ENCODE peak calls at places on chromosomes 2 and 18, in ten cellular contexts. W is fibroblast of pulmonary artery; X is spleen; G is tibial artery; E is activated CD8-positive, alpha-beta T cell treated with anti-CD3 and anti-CD28 coated beads for 36 hours; Q is endothelial cell; Y is tibial nerve; S is right lobe of liver; V is WERI-Rb-1; F is fibroblast of lung. I is an unnamed sample.

GRCh38 chr2:120783371-120783791 is 47.7 kb downstream of the GLI2 start:
- DNase-seq in G (no peak), F (peak; percentile 57), W (peak; percentile 56), E (no peak), X (no peak), V (no peak), Y (no peak), Q (no peak), S (no peak), I (no peak)

GRCh38 chr2:211423018-211423417 is 866.6 kb downstream of the CPS1 start:
- DNase-seq in G (no peak), E (no peak), Y (no peak), V (no peak), X (no peak), S (no peak), F (no peak), Q (no peak), W (no peak), I (no peak)

GRCh38 chr2:191759650-191760049 is 81.7 kb downstream of the NABP1 start:
- DNase-seq in V (no peak), X (no peak), Y (no peak), G (no peak), F (no peak), W (no peak), S (no peak), Q (no peak), E (no peak), I (no peak)

GRCh38 chr2:194539436-194539835 is 1117.6 kb upstream of the SLC39A10 start:
- DNase-seq in X (no peak), F (no peak), V (no peak), G (no peak), Q (no peak), Y (no peak), E (no peak), S (no peak), W (no peak), I (no peak)

GRCh38 chr18:27921904-27922541 is 254.9 kb downstream of the CDH2 start:
- DNase-seq in X (no peak), F (peak; percentile 24), Q (no peak), S (no peak), W (peak; percentile 65), G (no peak), E (no peak), Y (no peak), V (no peak), I (no peak)

GRCh38 chr2:113309655-113310387 is 31.1 kb upstream of the PAX8 start:
- DNase-seq in Q (no peak), X (no peak), E (no peak), G (no peak), W (no peak), S (no peak), F (peak; percentile 5), V (no peak), Y (no peak), I (no peak)

GRCh38 chr2:79910643-79911042 is 393.9 kb downstream of the LRRTM1 start:
- DNase-seq in X (no peak), V (no peak), W (no peak), S (no peak), E (no peak), Q (no peak), Y (no peak), F (no peak), G (no peak), I (no peak)

GRCh38 chr18:60391571-60392226 is 19.1 kb upstream of the MC4R start:
- DNase-seq in Q (no peak), E (no peak), F (no peak), Y (no peak), S (no peak), X (no peak), W (no peak), G (no peak), V (no peak), I (no peak)

GRCh38 chr18:34001376-34001775 is 223.3 kb downstream of the NOL4 start:
- DNase-seq in S (no peak), Q (no peak), E (no peak), Y (no peak), W (no peak), G (no peak), V (no peak), F (no peak), X (no peak), I (no peak)

GRCh38 chr2:33116799-33117198 is 170.0 kb downstream of the LTBP1 start:
- DNase-seq in G (no peak), Y (no peak), W (no peak), X (no peak), E (no peak), V (peak; percentile 77), F (no peak), Q (no peak), S (no peak), I (no peak)

GRCh38 chr2:17901246-17901645 is 22.8 kb downstream of the KCNS3 start:
- DNase-seq in E (no peak), V (no peak), W (no peak), G (no peak), S (no peak), F (no peak), Y (peak; percentile 42), Q (no peak), X (no peak), I (no peak)

GRCh38 chr2:117485588-117485987 is 328.9 kb upstream of the DDX18 start:
- DNase-seq in E (no peak), W (no peak), G (no peak), F (no peak), S (no peak), Q (no peak), X (no peak), V (no peak), Y (no peak), I (no peak)

GRCh38 chr2:45962522-45962921 is 311.0 kb downstream of the PRKCE start:
- DNase-seq in G (peak; percentile 72), F (peak; percentile 84), W (peak; percentile 85), Q (no peak), S (peak; percentile 81), Y (no peak), E (no peak), X (no peak), V (no peak), I (no peak)

GRCh38 chr2:207236156-207236935 is 70.6 kb upstream of the KLF7 start:
- DNase-seq in F (no peak), W (no peak), E (no peak), G (no peak), V (no peak), X (no peak), Q (no peak), S (no peak), Y (no peak), I (no peak)

DNA sequence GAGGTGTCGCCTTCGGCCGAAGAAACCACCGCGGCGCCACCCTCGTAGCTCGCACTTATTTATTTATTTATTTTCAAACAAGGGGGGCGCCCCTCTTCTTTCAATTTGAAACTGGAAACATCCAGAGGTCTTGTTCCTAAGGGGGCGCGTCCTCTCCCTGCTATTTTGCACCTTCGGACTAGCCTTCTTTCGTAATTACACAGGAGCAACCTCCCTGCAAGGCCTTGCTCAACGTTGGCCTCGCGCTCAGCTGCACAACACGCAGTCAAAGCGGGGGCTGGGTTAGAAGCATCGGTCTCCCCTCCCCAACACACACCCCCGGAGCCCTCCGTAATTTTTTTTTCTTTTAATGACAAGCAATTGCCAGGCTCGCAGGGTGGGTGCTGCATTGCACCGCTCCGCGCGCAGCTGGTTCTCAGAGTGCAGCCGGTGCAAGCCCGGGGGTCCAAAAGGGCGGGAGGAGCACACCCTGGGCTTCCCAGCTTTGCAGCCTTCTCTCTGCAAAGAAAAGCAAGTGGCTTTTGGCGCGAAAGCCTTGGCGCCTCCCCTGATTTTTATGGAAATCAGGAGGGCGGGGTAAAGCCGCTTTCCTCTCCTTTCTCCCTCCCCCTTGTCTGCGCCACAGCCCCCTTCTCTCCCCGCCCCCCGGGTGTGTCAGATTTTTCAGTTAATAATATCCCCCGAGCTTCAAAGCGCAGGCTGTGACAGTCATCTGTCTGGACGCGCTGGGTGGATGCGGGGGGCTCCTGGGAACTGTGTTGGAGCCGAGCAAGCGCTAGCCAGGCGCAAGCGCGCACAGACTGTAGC is at the start of gene MYCN:
- DNase-seq in V (peak; percentile 99), W (peak; percentile 42), G (no peak), Y (peak; percentile 28), X (no peak), Q (peak; percentile 42), F (peak; percentile 33), E (peak; percentile 67), S (no peak), I (peak; percentile 88)
- TF ChIP-seq CTCF in V (no peak), W (no peak), G (no peak), Y (no peak), X (no peak), Q (peak; percentile 61), F (no peak), E (no peak), S (no peak), I (peak; percentile 24)

GRCh38 chr18:74215863-74216262 is 67.5 kb downstream of the TIMM21 start:
- DNase-seq in Q (no peak), V (no peak), G (no peak), X (no peak), E (no peak), S (no peak), W (no peak), Y (no peak), F (no peak), I (no peak)
- TF ChIP-seq CTCF in Q (no peak), V (no peak), G (no peak), X (no peak), E (no peak), S (no peak), W (no peak), Y (no peak), F (no peak), I (no peak)

DNA sequence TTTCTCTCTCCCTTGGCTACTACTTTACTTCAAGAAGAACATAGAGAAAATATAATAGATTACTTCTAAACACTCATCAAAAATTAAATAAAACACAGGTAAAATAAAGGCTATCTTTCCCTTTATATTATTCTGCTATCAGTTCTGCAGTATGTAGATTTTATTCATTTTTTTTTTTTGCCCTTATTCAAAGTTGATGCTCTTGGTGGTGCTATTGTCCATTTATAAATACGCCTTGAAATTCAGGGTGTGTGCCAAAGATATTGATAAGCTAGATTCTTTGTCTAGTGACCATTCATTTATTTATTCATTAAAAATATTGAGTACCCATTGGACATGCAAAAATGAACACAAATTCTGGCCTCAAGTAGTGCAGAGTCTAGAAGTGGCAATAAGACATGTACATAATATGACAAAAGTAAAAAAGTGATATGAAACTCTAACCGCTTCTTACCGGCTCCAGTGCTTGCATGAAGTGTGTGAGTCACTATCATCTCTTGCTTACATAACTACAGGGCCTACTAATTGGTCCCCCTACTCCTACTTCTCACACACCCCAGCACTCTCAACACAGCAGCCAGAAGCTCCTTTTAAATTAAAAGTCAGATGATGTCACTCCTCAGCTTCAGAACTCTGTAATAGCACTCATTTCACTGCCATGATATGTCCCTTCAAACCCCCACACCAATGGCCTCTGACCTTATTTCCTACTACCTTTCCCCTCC is 208.3 kb upstream of the FANCL start:
- DNase-seq in X (no peak), W (no peak), E (no peak), Q (no peak), F (no peak), G (no peak), V (no peak), Y (no peak), S (no peak), I (no peak)
- TF ChIP-seq CTCF in X (no peak), W (no peak), E (no peak), Q (no peak), F (no peak), G (no peak), V (no peak), Y (no peak), S (no peak), I (no peak)

DNA sequence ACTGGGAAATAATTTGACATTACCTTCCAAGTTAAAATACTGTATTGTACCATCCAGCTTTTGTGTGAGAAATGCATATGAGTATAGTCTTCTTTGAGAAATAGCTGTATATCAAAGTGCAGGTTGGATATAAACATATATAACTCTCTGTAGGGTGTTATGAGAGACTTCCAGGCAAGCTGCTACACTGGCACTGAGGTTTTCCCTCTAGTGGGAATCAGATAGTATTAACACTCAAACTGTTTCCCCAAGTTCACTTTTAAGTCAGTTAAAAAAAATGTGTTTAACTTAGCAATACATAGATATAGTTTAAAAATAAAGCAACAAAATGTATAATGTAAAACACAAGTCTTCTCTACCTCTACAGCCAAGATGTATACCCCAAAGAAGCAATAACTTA is 368.4 kb upstream of the SLC8A1 start:
- DNase-seq in F (peak; percentile 11), S (no peak), G (no peak), E (no peak), X (no peak), Y (no peak), Q (no peak), W (no peak), V (no peak), I (no peak)
- TF ChIP-seq CTCF in F (no peak), S (no peak), G (no peak), E (no peak), X (no peak), Y (no peak), Q (no peak), W (no peak), V (no peak), I (no peak)